ENCODE peak calls at places on chromosomes 13 and 19, in six cellular contexts. One of them, this sample, is unnamed. For H3K36me3 and H3K9me3, the result is how much of the 10 kb centered on the place peaks cover.

GRCh38 chr13:37023871-37024270 is 23.3 kb downstream of the EXOSC8 start:
- DNase-seq in HCT116: no peak
- DNase-seq in pancreas: no peak
- DNase-seq in kidney: no peak
- DNase-seq in psoas muscle: no peak
- DNase-seq in ovary: no peak
- DNase-seq in this sample: no peak

GRCh38 chr19:39816287-39817048 is 17.5 kb downstream of the DYRK1B start:
- DNase-seq in HCT116: no peak
- DNase-seq in pancreas: no peak
- DNase-seq in kidney: no peak
- DNase-seq in psoas muscle: no peak
- DNase-seq in ovary: no peak
- DNase-seq in this sample: no peak

GRCh38 chr19:1295169-1296012 is 9.7 kb downstream of the EFNA2 start:
- DNase-seq in HCT116: no peak
- DNase-seq in pancreas: no peak
- DNase-seq in kidney: peak
- DNase-seq in psoas muscle: no peak
- DNase-seq in ovary: no peak
- DNase-seq in this sample: no peak

GRCh38 chr19:18840288-18841260 is 8.8 kb downstream of the UPF1 start:
- DNase-seq in HCT116: no peak
- DNase-seq in pancreas: no peak
- DNase-seq in kidney: no peak
- DNase-seq in psoas muscle: no peak
- DNase-seq in ovary: no peak
- DNase-seq in this sample: no peak

GRCh38 chr13:54709546-54709945 is 1680.9 kb downstream of the OLFM4 start:
- DNase-seq in HCT116: no peak
- DNase-seq in pancreas: no peak
- DNase-seq in kidney: no peak
- DNase-seq in psoas muscle: no peak
- DNase-seq in ovary: no peak
- DNase-seq in this sample: no peak

GRCh38 chr13:42041017-42041683 is 7.3 kb upstream of the DGKH start:
- DNase-seq in HCT116: peak
- DNase-seq in pancreas: peak
- DNase-seq in kidney: peak
- DNase-seq in psoas muscle: peak
- DNase-seq in ovary: peak
- DNase-seq in this sample: peak

GRCh38 chr13:113548778-113549621 is 35.6 kb upstream of the TFDP1 start:
- DNase-seq in HCT116: no peak
- DNase-seq in pancreas: no peak
- DNase-seq in kidney: peak
- DNase-seq in psoas muscle: no peak
- DNase-seq in ovary: no peak
- DNase-seq in this sample: peak

GRCh38 chr19:4089400-4089908 is 22.8 kb upstream of the ZBTB7A start:
- DNase-seq in HCT116: no peak
- DNase-seq in pancreas: no peak
- DNase-seq in kidney: peak
- DNase-seq in psoas muscle: peak
- DNase-seq in ovary: no peak
- DNase-seq in this sample: peak

GRCh38 chr13:97855570-97855970 is 97.9 kb upstream of the IPO5 start:
- DNase-seq in HCT116: peak
- DNase-seq in pancreas: peak
- DNase-seq in kidney: no peak
- DNase-seq in psoas muscle: no peak
- DNase-seq in ovary: peak
- DNase-seq in this sample: no peak

GRCh38 chr19:14404322-14404721 is 14.8 kb downstream of the DDX39A start:
- DNase-seq in HCT116: no peak
- DNase-seq in pancreas: no peak
- DNase-seq in kidney: no peak
- DNase-seq in psoas muscle: no peak
- DNase-seq in ovary: no peak
- DNase-seq in this sample: no peak

GRCh38 chr19:18063463-18063862 is 23.3 kb downstream of the IL12RB1 start:
- DNase-seq in HCT116: no peak
- DNase-seq in pancreas: no peak
- DNase-seq in kidney: no peak
- DNase-seq in psoas muscle: no peak
- DNase-seq in ovary: no peak
- DNase-seq in this sample: no peak

GRCh38 chr19:23440207-23440606 is 44.9 kb upstream of the ZNF91 start:
- DNase-seq in HCT116: no peak
- DNase-seq in pancreas: no peak
- DNase-seq in kidney: no peak
- DNase-seq in psoas muscle: no peak
- DNase-seq in ovary: no peak
- DNase-seq in this sample: no peak

GRCh38 chr13:41649659-41650058 is 192.3 kb downstream of the RGCC start:
- DNase-seq in HCT116: peak
- DNase-seq in pancreas: no peak
- DNase-seq in kidney: no peak
- DNase-seq in psoas muscle: no peak
- DNase-seq in ovary: no peak
- DNase-seq in this sample: no peak

GRCh38 chr13:48801255-48801654 is 147.5 kb downstream of the CYSLTR2 start:
- DNase-seq in HCT116: no peak
- DNase-seq in pancreas: no peak
- DNase-seq in kidney: no peak
- DNase-seq in psoas muscle: no peak
- DNase-seq in ovary: no peak
- DNase-seq in this sample: no peak

GRCh38 chr13:88622362-88622973 is 951.3 kb downstream of the SLITRK5 start:
- DNase-seq in HCT116: no peak
- DNase-seq in pancreas: no peak
- DNase-seq in kidney: no peak
- DNase-seq in psoas muscle: no peak
- DNase-seq in ovary: no peak
- DNase-seq in this sample: no peak

GRCh38 chr13:98083936-98084335 is 59.0 kb upstream of the FARP1 start:
- DNase-seq in HCT116: no peak
- DNase-seq in pancreas: no peak
- DNase-seq in kidney: no peak
- DNase-seq in psoas muscle: no peak
- DNase-seq in ovary: no peak
- DNase-seq in this sample: no peak

GRCh38 chr13:114226699-114227323 is 7.9 kb upstream of the CDC16 start:
- DNase-seq in HCT116: peak
- DNase-seq in pancreas: peak
- DNase-seq in kidney: peak
- DNase-seq in psoas muscle: peak
- DNase-seq in ovary: peak
- DNase-seq in this sample: peak

GRCh38 chr19:8640402-8641004 is 10.1 kb downstream of the NFILZ start:
- DNase-seq in HCT116: no peak
- DNase-seq in pancreas: no peak
- DNase-seq in kidney: no peak
- DNase-seq in psoas muscle: peak
- DNase-seq in ovary: no peak
- DNase-seq in this sample: no peak

GRCh38 chr13:39306639-39307589 is 268.7 kb downstream of the NHLRC3 start:
- DNase-seq in HCT116: no peak
- DNase-seq in pancreas: no peak
- DNase-seq in kidney: no peak
- DNase-seq in psoas muscle: no peak
- DNase-seq in ovary: no peak
- DNase-seq in this sample: no peak

GRCh38 chr13:100836696-100837095 is 162.1 kb upstream of the TMTC4 start:
- DNase-seq in HCT116: no peak
- DNase-seq in pancreas: no peak
- DNase-seq in kidney: no peak
- DNase-seq in psoas muscle: no peak
- DNase-seq in ovary: no peak
- DNase-seq in this sample: no peak

GRCh38 chr13:44337581-44337980 is 36.0 kb upstream of the SERP2 start:
- DNase-seq in HCT116: no peak
- DNase-seq in pancreas: no peak
- DNase-seq in kidney: no peak
- DNase-seq in psoas muscle: no peak
- DNase-seq in ovary: no peak
- DNase-seq in this sample: no peak

DNA sequence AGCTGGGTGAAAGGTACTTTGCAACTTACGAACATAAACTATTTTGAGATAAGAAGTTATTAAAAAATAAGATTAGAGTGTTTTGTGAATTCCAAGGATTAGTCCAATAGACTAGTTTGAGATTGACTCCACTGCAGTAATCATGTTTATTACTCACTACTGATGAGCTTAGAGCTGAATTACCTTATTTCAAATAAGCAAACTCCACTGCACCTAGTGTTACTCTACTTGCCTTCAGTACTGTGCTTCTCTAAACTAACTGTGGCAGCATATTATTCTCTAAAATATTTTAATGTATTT is 111.7 kb downstream of the MIPEP start:
- DNase-seq in HCT116: no peak
- DNase-seq in pancreas: no peak
- DNase-seq in kidney: no peak
- DNase-seq in psoas muscle: no peak
- DNase-seq in ovary: no peak
- DNase-seq in this sample: no peak
- H3K36me3 ChIP-seq in HCT116: under half
- H3K36me3 ChIP-seq in pancreas: under half
- H3K36me3 ChIP-seq in kidney: under half
- H3K36me3 ChIP-seq in psoas muscle: under half
- H3K36me3 ChIP-seq in ovary: under half
- H3K36me3 ChIP-seq in this sample: under half

GRCh38 chr13:106145997-106146864 is 389.2 kb downstream of the EFNB2 start:
- DNase-seq in HCT116: no peak
- DNase-seq in pancreas: no peak
- DNase-seq in kidney: no peak
- DNase-seq in psoas muscle: no peak
- DNase-seq in ovary: no peak
- DNase-seq in this sample: no peak

GRCh38 chr13:106140476-106140875 is 395.0 kb downstream of the EFNB2 start:
- DNase-seq in HCT116: no peak
- DNase-seq in pancreas: no peak
- DNase-seq in kidney: no peak
- DNase-seq in psoas muscle: no peak
- DNase-seq in ovary: no peak
- DNase-seq in this sample: no peak

GRCh38 chr13:106143930-106144709 is 391.3 kb downstream of the EFNB2 start:
- DNase-seq in HCT116: peak
- DNase-seq in pancreas: peak
- DNase-seq in kidney: no peak
- DNase-seq in psoas muscle: no peak
- DNase-seq in ovary: no peak
- DNase-seq in this sample: no peak

GRCh38 chr13:106143392-106143791 is 392.1 kb downstream of the EFNB2 start:
- DNase-seq in HCT116: no peak
- DNase-seq in pancreas: no peak
- DNase-seq in kidney: no peak
- DNase-seq in psoas muscle: no peak
- DNase-seq in ovary: no peak
- DNase-seq in this sample: no peak

GRCh38 chr13:106145070-106145469 is 390.4 kb downstream of the EFNB2 start:
- DNase-seq in HCT116: no peak
- DNase-seq in pancreas: no peak
- DNase-seq in kidney: no peak
- DNase-seq in psoas muscle: no peak
- DNase-seq in ovary: no peak
- DNase-seq in this sample: no peak
- H3K9me3 ChIP-seq in HCT116: under half
- H3K9me3 ChIP-seq in pancreas: under half
- H3K9me3 ChIP-seq in kidney: under half
- H3K9me3 ChIP-seq in psoas muscle: under half
- H3K9me3 ChIP-seq in ovary: under half
- H3K9me3 ChIP-seq in this sample: under half

GRCh38 chr13:96034662-96035061 is 18.5 kb downstream of the UGGT2 start:
- DNase-seq in HCT116: no peak
- DNase-seq in pancreas: peak
- DNase-seq in kidney: no peak
- DNase-seq in psoas muscle: no peak
- DNase-seq in ovary: no peak
- DNase-seq in this sample: no peak
- H3K36me3 ChIP-seq in HCT116: under half
- H3K36me3 ChIP-seq in pancreas: under half
- H3K36me3 ChIP-seq in kidney: under half
- H3K36me3 ChIP-seq in psoas muscle: under half
- H3K36me3 ChIP-seq in ovary: under half
- H3K36me3 ChIP-seq in this sample: under half

DNA sequence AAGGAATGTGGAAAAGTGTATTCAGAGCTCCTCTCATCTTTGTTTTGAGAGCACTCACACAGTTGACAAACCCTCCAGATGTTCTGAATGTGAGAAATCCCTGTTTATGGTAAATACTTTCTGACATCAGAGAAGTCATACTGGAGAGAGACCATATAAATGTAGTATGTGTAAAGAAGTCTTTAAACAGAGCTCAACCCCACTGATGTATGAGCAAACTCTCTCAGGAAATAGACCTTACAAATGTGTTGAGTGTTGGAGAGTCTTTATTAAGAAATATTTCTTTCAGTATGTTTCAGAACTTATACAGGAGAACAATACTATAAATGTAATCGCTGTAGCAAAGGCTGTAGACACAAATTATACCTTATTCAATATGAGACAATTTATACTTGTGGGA is 15.7 kb upstream of the ZNF329 start:
- DNase-seq in HCT116: no peak
- DNase-seq in pancreas: no peak
- DNase-seq in kidney: no peak
- DNase-seq in psoas muscle: no peak
- DNase-seq in ovary: no peak
- DNase-seq in this sample: no peak
- H3K9me3 ChIP-seq in HCT116: under half
- H3K9me3 ChIP-seq in pancreas: under half
- H3K9me3 ChIP-seq in kidney: under half
- H3K9me3 ChIP-seq in psoas muscle: half or more
- H3K9me3 ChIP-seq in ovary: under half
- H3K9me3 ChIP-seq in this sample: half or more

DNA sequence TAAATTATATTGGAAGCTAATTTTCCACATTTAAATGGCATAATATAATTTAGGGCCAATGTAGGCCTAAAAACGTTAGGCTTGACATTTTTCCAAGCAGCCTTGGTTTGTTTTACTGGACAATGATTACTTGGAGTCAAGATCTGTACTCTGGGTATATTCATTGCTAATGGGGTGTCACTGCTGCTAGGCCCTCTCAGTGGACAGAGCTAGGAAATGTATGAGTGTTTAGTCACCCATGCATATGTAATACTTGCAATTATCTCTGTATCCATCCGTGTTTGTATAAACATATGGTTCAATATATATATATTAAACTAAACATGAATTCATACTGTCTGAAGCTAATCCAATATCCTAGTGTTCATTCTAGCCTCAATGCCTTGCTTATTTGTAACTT is 598.1 kb downstream of the DCT start:
- DNase-seq in HCT116: no peak
- DNase-seq in pancreas: no peak
- DNase-seq in kidney: no peak
- DNase-seq in psoas muscle: no peak
- DNase-seq in ovary: no peak
- DNase-seq in this sample: no peak
- H3K36me3 ChIP-seq in HCT116: under half
- H3K36me3 ChIP-seq in pancreas: under half
- H3K36me3 ChIP-seq in kidney: under half
- H3K36me3 ChIP-seq in psoas muscle: under half
- H3K36me3 ChIP-seq in ovary: under half
- H3K36me3 ChIP-seq in this sample: under half

This sample was measured in upper lobe of right lung.